ENCODE peak calls at places on chromosome 15, in four cellular contexts. I, C, F and S are unnamed samples.

GRCh38 chr15:95291878-95292472 is 1038.5 kb upstream of the NR2F2 start:
- DNase-seq in C (peak; percentile 18), F (no peak), I (no peak), S (peak; percentile 23)

GRCh38 chr15:101014921-101015841 is 96.0 kb downstream of the LRRK1 start:
- DNase-seq in I (peak; percentile 74), F (peak; percentile 69), C (no peak), S (peak; percentile 21)

GRCh38 chr15:39657714-39658113 is 76.8 kb downstream of the THBS1 start:
- DNase-seq in I (no peak), F (no peak), C (peak; percentile 60), S (no peak)

GRCh38 chr15:94229591-94230365 is 1.6 kb upstream of the MCTP2 start:
- DNase-seq in F (peak; percentile 3), I (no peak), C (no peak), S (no peak)

GRCh38 chr15:64717130-64717529 is 58.3 kb downstream of the RBPMS2 start:
- DNase-seq in F (no peak), I (no peak), C (no peak), S (no peak)

GRCh38 chr15:91694131-91694828 is 159.2 kb upstream of the SLCO3A1 start:
- DNase-seq in F (no peak), I (no peak), C (peak; percentile 18), S (no peak)

GRCh38 chr15:100771745-100772144 is 107.9 kb upstream of the ALDH1A3 start:
- DNase-seq in F (no peak), C (no peak), I (peak; percentile 22), S (peak; percentile 93)

GRCh38 chr15:95277266-95277665 is 1045.9 kb downstream of the MCTP2 start:
- DNase-seq in C (no peak), F (no peak), I (no peak), S (no peak)

GRCh38 chr15:58568157-58568571 is 136.4 kb downstream of the LIPC start:
- DNase-seq in I (peak; percentile 36), C (no peak), F (no peak), S (peak; percentile 76)

GRCh38 chr15:27097506-27097905 is 126.5 kb downstream of the GABRG3 start:
- DNase-seq in F (no peak), I (no peak), C (no peak), S (no peak)

GRCh38 chr15:101617390-101617965 is 34.7 kb downstream of the TM2D3 start:
- DNase-seq in C (no peak), I (no peak), F (no peak), S (no peak)

GRCh38 chr15:67244966-67245478 is 9.4 kb downstream of the AAGAB start:
- DNase-seq in F (no peak), I (no peak), C (no peak), S (no peak)

GRCh38 chr15:30791776-30792175 is 111.9 kb upstream of the FAN1 start:
- DNase-seq in I (no peak), C (no peak), F (no peak), S (no peak)

GRCh38 chr15:99716540-99716939 is 16.7 kb downstream of the LYSMD4 start:
- DNase-seq in F (no peak), I (no peak), C (no peak), S (no peak)